ENCODE peak calls at places on chromosomes 6 and 20, in eight cellular contexts. One of them, this sample, is unnamed.

GRCh38 chr6:138162947-138163569 is 1.3 kb downstream of the ARFGEF3 start:
- DNase-seq in GM23338: peak
- DNase-seq in DND-41: no peak
- DNase-seq in lung: no peak
- DNase-seq in uterus: no peak
- DNase-seq in SJSA1: no peak
- DNase-seq in adipocyte: no peak
- DNase-seq in PC-9: peak
- DNase-seq in this sample: no peak

GRCh38 chr6:129297592-129297991 is 412.4 kb downstream of the ARHGAP18 start:
- DNase-seq in GM23338: no peak
- DNase-seq in DND-41: no peak
- DNase-seq in lung: no peak
- DNase-seq in uterus: no peak
- DNase-seq in SJSA1: no peak
- DNase-seq in adipocyte: no peak
- DNase-seq in PC-9: no peak
- DNase-seq in this sample: no peak

GRCh38 chr20:25487306-25487705 is 79.8 kb downstream of the GINS1 start:
- DNase-seq in GM23338: no peak
- DNase-seq in DND-41: no peak
- DNase-seq in lung: no peak
- DNase-seq in uterus: no peak
- DNase-seq in SJSA1: no peak
- DNase-seq in adipocyte: no peak
- DNase-seq in PC-9: no peak
- DNase-seq in this sample: no peak

GRCh38 chr6:47655719-47656595 is 42.4 kb upstream of the ADGRF4 start:
- DNase-seq in GM23338: peak
- DNase-seq in DND-41: peak
- DNase-seq in lung: no peak
- DNase-seq in uterus: no peak
- DNase-seq in SJSA1: peak
- DNase-seq in adipocyte: peak
- DNase-seq in PC-9: peak
- DNase-seq in this sample: peak

GRCh38 chr20:35523298-35523888 is 6.1 kb downstream of the C20orf173 start:
- DNase-seq in GM23338: peak
- DNase-seq in DND-41: peak
- DNase-seq in lung: no peak
- DNase-seq in uterus: no peak
- DNase-seq in SJSA1: peak
- DNase-seq in adipocyte: peak
- DNase-seq in PC-9: no peak
- DNase-seq in this sample: peak

GRCh38 chr20:9220874-9221547 is 152.1 kb downstream of the PLCB4 start:
- DNase-seq in GM23338: peak
- DNase-seq in DND-41: no peak
- DNase-seq in lung: no peak
- DNase-seq in uterus: no peak
- DNase-seq in SJSA1: peak
- DNase-seq in adipocyte: peak
- DNase-seq in PC-9: no peak
- DNase-seq in this sample: no peak

GRCh38 chr20:8421981-8422380 is 289.9 kb downstream of the PLCB1 start:
- DNase-seq in GM23338: no peak
- DNase-seq in DND-41: no peak
- DNase-seq in lung: no peak
- DNase-seq in uterus: no peak
- DNase-seq in SJSA1: no peak
- DNase-seq in adipocyte: peak
- DNase-seq in PC-9: no peak
- DNase-seq in this sample: no peak

GRCh38 chr20:62642666-62643520 is 590 bp downstream of the SLCO4A1 start:
- DNase-seq in GM23338: peak
- DNase-seq in DND-41: peak
- DNase-seq in lung: no peak
- DNase-seq in uterus: no peak
- DNase-seq in SJSA1: no peak
- DNase-seq in adipocyte: peak
- DNase-seq in PC-9: peak
- DNase-seq in this sample: peak

GRCh38 chr6:119333707-119334295 is 15.8 kb downstream of the MAN1A1 start:
- DNase-seq in GM23338: peak
- DNase-seq in DND-41: no peak
- DNase-seq in lung: no peak
- DNase-seq in uterus: no peak
- DNase-seq in SJSA1: no peak
- DNase-seq in adipocyte: no peak
- DNase-seq in PC-9: no peak
- DNase-seq in this sample: no peak

GRCh38 chr20:59013959-59014608 is 5.1 kb upstream of the TUBB1 start:
- DNase-seq in GM23338: no peak
- DNase-seq in DND-41: peak
- DNase-seq in lung: peak
- DNase-seq in uterus: no peak
- DNase-seq in SJSA1: peak
- DNase-seq in adipocyte: peak
- DNase-seq in PC-9: no peak
- DNase-seq in this sample: peak

GRCh38 chr6:4281341-4282293 is 146.2 kb upstream of the ECI2 start:
- DNase-seq in GM23338: peak
- DNase-seq in DND-41: no peak
- DNase-seq in lung: peak
- DNase-seq in uterus: peak
- DNase-seq in SJSA1: no peak
- DNase-seq in adipocyte: peak
- DNase-seq in PC-9: peak
- DNase-seq in this sample: no peak

GRCh38 chr6:89350281-89351037 is 2.1 kb downstream of the UBE2J1 start:
- DNase-seq in GM23338: no peak
- DNase-seq in DND-41: peak
- DNase-seq in lung: no peak
- DNase-seq in uterus: no peak
- DNase-seq in SJSA1: no peak
- DNase-seq in adipocyte: peak
- DNase-seq in PC-9: no peak
- DNase-seq in this sample: peak

GRCh38 chr6:33592595-33593413 is 12.7 kb upstream of the BAK1 start:
- DNase-seq in GM23338: peak
- DNase-seq in DND-41: no peak
- DNase-seq in lung: no peak
- DNase-seq in uterus: no peak
- DNase-seq in SJSA1: peak
- DNase-seq in adipocyte: no peak
- DNase-seq in PC-9: no peak
- DNase-seq in this sample: no peak

GRCh38 chr20:9557411-9557810 is 43.0 kb downstream of the LAMP5 start:
- DNase-seq in GM23338: no peak
- DNase-seq in DND-41: no peak
- DNase-seq in lung: no peak
- DNase-seq in uterus: no peak
- DNase-seq in SJSA1: no peak
- DNase-seq in adipocyte: no peak
- DNase-seq in PC-9: no peak
- DNase-seq in this sample: no peak

GRCh38 chr6:13488015-13488895 is 855 bp upstream of the GFOD1 start:
- DNase-seq in GM23338: peak
- DNase-seq in DND-41: no peak
- DNase-seq in lung: no peak
- DNase-seq in uterus: peak
- DNase-seq in SJSA1: no peak
- DNase-seq in adipocyte: peak
- DNase-seq in PC-9: no peak
- DNase-seq in this sample: no peak

GRCh38 chr6:167351656-167352354 is 26.9 kb downstream of the TTLL2 start:
- DNase-seq in GM23338: no peak
- DNase-seq in DND-41: no peak
- DNase-seq in lung: no peak
- DNase-seq in uterus: no peak
- DNase-seq in SJSA1: no peak
- DNase-seq in adipocyte: no peak
- DNase-seq in PC-9: no peak
- DNase-seq in this sample: no peak
- H3K4me3 ChIP-seq in GM23338: no peak
- H3K4me3 ChIP-seq in DND-41: no peak
- H3K4me3 ChIP-seq in lung: no peak
- H3K4me3 ChIP-seq in uterus: peak
- H3K4me3 ChIP-seq in SJSA1: no peak
- H3K4me3 ChIP-seq in adipocyte: peak
- H3K4me3 ChIP-seq in PC-9: no peak
- H3K4me3 ChIP-seq in this sample: peak

DNA sequence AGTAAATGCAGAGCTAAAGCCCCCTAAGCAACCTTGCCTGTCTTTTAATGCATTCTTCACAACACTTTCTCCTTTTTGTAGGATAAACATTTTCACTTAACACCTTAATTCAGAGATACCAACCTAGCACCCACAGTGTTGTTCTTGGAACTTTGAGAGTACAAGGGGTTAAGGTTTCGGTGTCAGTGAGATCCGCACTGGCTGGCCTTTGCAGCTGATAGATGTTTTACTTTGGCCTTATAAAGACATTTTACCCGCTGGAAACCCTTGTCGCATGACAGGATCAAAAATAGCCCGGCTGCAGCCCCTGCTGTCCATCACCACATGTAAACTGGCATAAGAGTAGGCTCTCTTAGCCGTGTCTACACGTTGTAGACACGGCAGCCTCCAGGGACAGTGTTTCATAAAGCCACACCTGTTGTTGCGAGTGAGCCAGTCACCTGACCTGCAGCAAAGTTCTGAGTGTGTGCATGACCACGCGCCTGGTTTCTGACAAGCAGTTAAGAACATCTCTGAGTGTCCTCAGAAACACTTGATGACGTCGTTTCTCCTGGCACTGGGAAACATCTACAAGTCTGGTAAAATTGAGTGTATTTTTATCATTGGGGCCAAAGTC is 8.4 kb downstream of the RBM24 start:
- DNase-seq in GM23338: no peak
- DNase-seq in DND-41: no peak
- DNase-seq in lung: peak
- DNase-seq in uterus: peak
- DNase-seq in SJSA1: no peak
- DNase-seq in adipocyte: no peak
- DNase-seq in PC-9: no peak
- DNase-seq in this sample: no peak
- H3K4me3 ChIP-seq in GM23338: no peak
- H3K4me3 ChIP-seq in DND-41: no peak
- H3K4me3 ChIP-seq in lung: no peak
- H3K4me3 ChIP-seq in uterus: no peak
- H3K4me3 ChIP-seq in SJSA1: no peak
- H3K4me3 ChIP-seq in adipocyte: no peak
- H3K4me3 ChIP-seq in PC-9: no peak
- H3K4me3 ChIP-seq in this sample: no peak

GRCh38 chr20:43357352-43357751 is 100.3 kb upstream of the SRSF6 start:
- DNase-seq in GM23338: no peak
- DNase-seq in DND-41: no peak
- DNase-seq in lung: no peak
- DNase-seq in uterus: no peak
- DNase-seq in SJSA1: no peak
- DNase-seq in adipocyte: no peak
- DNase-seq in PC-9: no peak
- DNase-seq in this sample: no peak
- H3K4me3 ChIP-seq in GM23338: no peak
- H3K4me3 ChIP-seq in DND-41: no peak
- H3K4me3 ChIP-seq in lung: no peak
- H3K4me3 ChIP-seq in uterus: no peak
- H3K4me3 ChIP-seq in SJSA1: no peak
- H3K4me3 ChIP-seq in adipocyte: no peak
- H3K4me3 ChIP-seq in PC-9: no peak
- H3K4me3 ChIP-seq in this sample: no peak

GRCh38 chr6:149060300-149060984 is 257.1 kb upstream of the TAB2 start:
- DNase-seq in GM23338: no peak
- DNase-seq in DND-41: peak
- DNase-seq in lung: no peak
- DNase-seq in uterus: no peak
- DNase-seq in SJSA1: no peak
- DNase-seq in adipocyte: no peak
- DNase-seq in PC-9: no peak
- DNase-seq in this sample: peak
- H3K4me3 ChIP-seq in GM23338: no peak
- H3K4me3 ChIP-seq in DND-41: no peak
- H3K4me3 ChIP-seq in lung: no peak
- H3K4me3 ChIP-seq in uterus: no peak
- H3K4me3 ChIP-seq in SJSA1: no peak
- H3K4me3 ChIP-seq in adipocyte: no peak
- H3K4me3 ChIP-seq in PC-9: no peak
- H3K4me3 ChIP-seq in this sample: peak

GRCh38 chr20:57561356-57562279 is 708 bp downstream of the PCK1 start:
- DNase-seq in GM23338: no peak
- DNase-seq in DND-41: no peak
- DNase-seq in lung: no peak
- DNase-seq in uterus: no peak
- DNase-seq in SJSA1: no peak
- DNase-seq in adipocyte: no peak
- DNase-seq in PC-9: no peak
- DNase-seq in this sample: no peak

GRCh38 chr20:57559286-57559627 is 1.7 kb upstream of the PCK1 start:
- DNase-seq in GM23338: no peak
- DNase-seq in DND-41: no peak
- DNase-seq in lung: no peak
- DNase-seq in uterus: no peak
- DNase-seq in SJSA1: no peak
- DNase-seq in adipocyte: no peak
- DNase-seq in PC-9: no peak
- DNase-seq in this sample: no peak

GRCh38 chr20:57558614-57559285 is 2.2 kb upstream of the PCK1 start:
- DNase-seq in GM23338: no peak
- DNase-seq in DND-41: no peak
- DNase-seq in lung: no peak
- DNase-seq in uterus: no peak
- DNase-seq in SJSA1: no peak
- DNase-seq in adipocyte: no peak
- DNase-seq in PC-9: no peak
- DNase-seq in this sample: no peak

GRCh38 chr20:57559658-57560553 is 1.0 kb upstream of the PCK1 start:
- DNase-seq in GM23338: no peak
- DNase-seq in DND-41: no peak
- DNase-seq in lung: no peak
- DNase-seq in uterus: no peak
- DNase-seq in SJSA1: no peak
- DNase-seq in adipocyte: no peak
- DNase-seq in PC-9: no peak
- DNase-seq in this sample: no peak

GRCh38 chr20:57560554-57561355 is at the start of gene PCK1:
- DNase-seq in GM23338: no peak
- DNase-seq in DND-41: no peak
- DNase-seq in lung: no peak
- DNase-seq in uterus: peak
- DNase-seq in SJSA1: no peak
- DNase-seq in adipocyte: no peak
- DNase-seq in PC-9: no peak
- DNase-seq in this sample: no peak
- H3K4me3 ChIP-seq in GM23338: no peak
- H3K4me3 ChIP-seq in DND-41: no peak
- H3K4me3 ChIP-seq in lung: no peak
- H3K4me3 ChIP-seq in uterus: no peak
- H3K4me3 ChIP-seq in SJSA1: no peak
- H3K4me3 ChIP-seq in adipocyte: peak
- H3K4me3 ChIP-seq in PC-9: no peak
- H3K4me3 ChIP-seq in this sample: no peak

GRCh38 chr20:14337400-14338171 is at the start of gene FLRT3:
- DNase-seq in GM23338: peak
- DNase-seq in DND-41: peak
- DNase-seq in lung: peak
- DNase-seq in uterus: peak
- DNase-seq in SJSA1: peak
- DNase-seq in adipocyte: peak
- DNase-seq in PC-9: peak
- DNase-seq in this sample: peak
- H3K4me3 ChIP-seq in GM23338: peak
- H3K4me3 ChIP-seq in DND-41: no peak
- H3K4me3 ChIP-seq in lung: peak
- H3K4me3 ChIP-seq in uterus: peak
- H3K4me3 ChIP-seq in SJSA1: peak
- H3K4me3 ChIP-seq in adipocyte: peak
- H3K4me3 ChIP-seq in PC-9: peak
- H3K4me3 ChIP-seq in this sample: peak